ENCODE peak calls at places on chromosomes 3 and 15, in eight cellular contexts. J is transverse colon; K is activated CD4-positive, alpha-beta T cell treated with anti-CD3 and anti-CD28 coated beads for 48 hours; A is stimulated activated CD8-positive, alpha-beta memory T cell treated with anti-CD3 and anti-CD28 coated beads, Interleukin-4, amount 100 ng/mL, for 1 hour; C is foreskin fibroblast; B is upper lobe of right lung; S is activated T-helper 1 cell treated with anti-CD3 and anti-CD28 coated beads, Interleukin-2, amount 50 U/mL, for 16 hours; O is effector CD4-positive, alpha-beta T cell. Z is an unnamed sample.

GRCh38 chr3:75951941-75952340 is 166.6 kb upstream of the ZNF717 start:
- DNase-seq in A (no peak), O (no peak), K (no peak), C (no peak), J (no peak), S (no peak), B (no peak), Z (no peak)

GRCh38 chr3:69922521-69923000 is 77.0 kb upstream of the SAMMSON start:
- DNase-seq in J (no peak), S (no peak), O (no peak), A (no peak), C (no peak), B (no peak), K (no peak), Z (no peak)

GRCh38 chr15:30859091-30859874 is 44.4 kb upstream of the FAN1 start:
- DNase-seq in B (no peak), A (no peak), K (peak; percentile 16), C (peak; percentile 20), S (no peak), O (no peak), J (no peak), Z (no peak)

GRCh38 chr15:63598467-63599400 is 1.5 kb downstream of the FBXL22 start:
- DNase-seq in O (no peak), C (no peak), K (no peak), B (no peak), A (no peak), J (peak; percentile 79), S (no peak), Z (no peak)

GRCh38 chr3:7672124-7672523 is 811.2 kb downstream of the GRM7 start:
- DNase-seq in C (no peak), J (no peak), O (no peak), K (no peak), S (no peak), B (no peak), A (no peak), Z (no peak)

GRCh38 chr15:60585743-60586708 is 107.1 kb upstream of the ICE2 start:
- DNase-seq in J (peak; percentile 64), K (peak; percentile 68), C (peak; percentile 51), S (peak; percentile 37), O (peak; percentile 57), A (no peak), B (no peak), Z (no peak)

GRCh38 chr3:169604118-169604517 is 59.4 kb downstream of the MECOM start:
- DNase-seq in S (no peak), K (no peak), C (no peak), B (no peak), O (no peak), A (no peak), J (no peak), Z (no peak)

GRCh38 chr15:67501177-67501835 is 19.6 kb upstream of the C15orf61 start:
- DNase-seq in C (peak; percentile 29), A (no peak), O (no peak), K (no peak), J (no peak), S (no peak), B (no peak), Z (no peak)

GRCh38 chr3:179260949-179261765 is 10.2 kb upstream of the KCNMB3 start:
- DNase-seq in J (peak; percentile 79), C (peak; percentile 63), K (peak; percentile 68), S (peak; percentile 52), B (peak; percentile 91), O (peak; percentile 52), A (peak; percentile 42), Z (peak; percentile 77)

GRCh38 chr3:177615015-177615414 is 417.7 kb upstream of the TBL1XR1 start:
- DNase-seq in B (peak; percentile 68), K (no peak), O (no peak), J (peak; percentile 54), C (peak; percentile 82), S (no peak), A (no peak), Z (no peak)

GRCh38 chr3:86245360-86245759 is 745.6 kb downstream of the VGLL3 start:
- DNase-seq in K (no peak), S (no peak), A (no peak), O (no peak), B (no peak), J (no peak), C (no peak), Z (no peak)

GRCh38 chr3:123025642-123026521 is 1.7 kb downstream of the SEMA5B start:
- DNase-seq in O (no peak), K (no peak), C (no peak), A (no peak), J (no peak), B (no peak), S (no peak), Z (peak; percentile 81)

GRCh38 chr3:25727316-25727715 is 55.9 kb downstream of the NGLY1 start:
- DNase-seq in A (no peak), J (no peak), C (no peak), B (no peak), K (no peak), S (no peak), O (no peak), Z (no peak)

GRCh38 chr3:110955301-110955880 is 116.2 kb upstream of the NECTIN3 start:
- DNase-seq in B (no peak), C (peak; percentile 66), O (no peak), A (no peak), S (no peak), J (no peak), K (no peak), Z (no peak)

GRCh38 chr3:39220551-39221530 is 28.4 kb upstream of the XIRP1 start:
- DNase-seq in O (no peak), J (no peak), A (no peak), C (no peak), S (no peak), K (no peak), B (no peak), Z (no peak)

GRCh38 chr3:188126931-188127330 is 27.0 kb upstream of the LPP start:
- DNase-seq in S (no peak), A (no peak), C (no peak), J (no peak), K (no peak), B (no peak), O (no peak), Z (no peak)

GRCh38 chr3:194450341-194450740 is 36.5 kb downstream of the ATP13A3 start:
- DNase-seq in B (no peak), A (no peak), O (no peak), J (no peak), S (no peak), K (no peak), C (no peak), Z (no peak)

GRCh38 chr15:83578706-83579105 is 75.2 kb upstream of the ADAMTSL3 start:
- DNase-seq in O (no peak), K (no peak), A (no peak), J (no peak), S (no peak), B (no peak), C (no peak), Z (no peak)

GRCh38 chr3:171162986-171163723 is 136.6 kb upstream of the SLC2A2 start:
- DNase-seq in S (no peak), C (no peak), J (no peak), A (no peak), K (peak; percentile 10), B (no peak), O (no peak), Z (no peak)